ENCODE peak calls at places on chromosomes 4 and X, in nine cellular contexts. F is activated naive CD4-positive, alpha-beta T cell treated with anti-CD3 and anti-CD28 coated beads, Interleukin-2, amount 50 U/mL, for 72 hours; Y is fibroblast of mammary gland; W is adipocyte; U is activated CD4-positive, alpha-beta T cell treated with anti-CD3 and anti-CD28 coated beads, Interleukin-2, amount 50 U/mL, for 24 hours; T is fibroblast of the aortic adventitia; P is EL; X is T-cell; V is NCI-H774. J is an unnamed sample.

GRCh38 chr4:53748328-53748772 is 157.1 kb upstream of the LNX1 start:
- DNase-seq in W (no peak), U (no peak), T (no peak), X (no peak), F (no peak), V (no peak), Y (no peak), P (no peak), J (no peak)

GRCh38 chrX:115895678-115896329 is 274.7 kb upstream of the AGTR2 start:
- DNase-seq in U (no peak), Y (no peak), W (no peak), X (no peak), T (no peak), F (no peak), P (no peak), V (no peak), J (no peak)

GRCh38 chr4:87716350-87717041 is 66.4 kb downstream of the DMP1 start:
- DNase-seq in V (no peak), W (no peak), Y (peak), X (no peak), T (peak), U (no peak), P (no peak), F (no peak), J (no peak)

GRCh38 chrX:153708415-153708814 is 15.8 kb downstream of the BCAP31 start:
- DNase-seq in X (peak), P (peak), T (peak), Y (peak), V (no peak), F (no peak), U (no peak), W (peak), J (peak)

GRCh38 chr4:181701219-181701618 is 542.0 kb upstream of the TENM3 start:
- DNase-seq in F (no peak), X (no peak), W (no peak), Y (no peak), T (no peak), U (no peak), P (no peak), V (no peak), J (no peak)

GRCh38 chr4:184421558-184422155 is 52.7 kb downstream of the IRF2 start:
- DNase-seq in U (no peak), F (no peak), V (no peak), Y (no peak), X (no peak), T (no peak), W (no peak), P (no peak), J (no peak)

GRCh38 chr4:18021470-18021719 is 160 bp downstream of the LCORL start:
- DNase-seq in F (no peak), X (no peak), Y (no peak), T (peak), U (no peak), W (no peak), P (no peak), V (no peak), J (no peak)

GRCh38 chr4:87058272-87059073 is 123.7 kb downstream of the AFF1 start:
- DNase-seq in P (peak), U (peak), Y (no peak), X (no peak), V (no peak), T (no peak), F (peak), W (peak), J (peak)

GRCh38 chr4:37876156-37876555 is 14.7 kb upstream of the TBC1D1 start:
- DNase-seq in T (no peak), X (no peak), Y (peak), P (peak), V (no peak), U (no peak), W (no peak), F (no peak), J (no peak)

GRCh38 chrX:119488749-119489148 is 20.5 kb downstream of the SLC25A5 start:
- DNase-seq in P (peak), U (no peak), X (no peak), T (peak), F (no peak), W (peak), V (peak), Y (peak), J (peak)

GRCh38 chr4:40228497-40229365 is 31.9 kb downstream of the RHOH start:
- DNase-seq in Y (peak), U (no peak), F (no peak), V (no peak), X (no peak), T (no peak), W (no peak), P (no peak), J (no peak)

GRCh38 chrX:132704769-132705168 is 215.9 kb upstream of the MBNL3 start:
- DNase-seq in X (no peak), Y (no peak), P (no peak), V (no peak), U (no peak), F (no peak), T (no peak), W (no peak), J (no peak)

GRCh38 chr4:112889199-112889598 is 160.3 kb upstream of the ANK2 start:
- DNase-seq in W (no peak), X (no peak), P (no peak), V (no peak), Y (no peak), T (no peak), U (no peak), F (no peak), J (no peak)

GRCh38 chr4:148015058-148015457 is 283.2 kb downstream of the ARHGAP10 start:
- DNase-seq in W (no peak), P (no peak), U (no peak), V (no peak), X (no peak), Y (no peak), T (no peak), F (no peak), J (no peak)

GRCh38 chr4:530017-530781 is 31.2 kb downstream of the PIGG start:
- DNase-seq in V (no peak), X (no peak), T (no peak), F (no peak), W (no peak), U (no peak), P (no peak), Y (no peak), J (no peak)

GRCh38 chrX:155768036-155768769 is 112.9 kb upstream of the VAMP7 start:
- DNase-seq in X (no peak), Y (peak), F (no peak), W (peak), P (peak), U (no peak), V (no peak), T (peak), J (no peak)

GRCh38 chrX:112947981-112948380 is 107.3 kb upstream of the AMOT start:
- DNase-seq in W (peak), X (no peak), F (no peak), V (no peak), T (no peak), U (no peak), Y (no peak), P (no peak), J (no peak)

GRCh38 chr4:150694438-150694837 is 112.5 kb downstream of the MAB21L2 start:
- DNase-seq in P (no peak), F (no peak), U (no peak), T (no peak), W (no peak), V (no peak), X (no peak), Y (no peak), J (no peak)

J was measured in BE2C.